ENCODE peak calls at places on chromosomes 3 and 15, in six cellular contexts. U, L, I, K, T and M are unnamed samples.

GRCh38 chr3:108420926-108421325 is 89.5 kb downstream of the MYH15 start:
- DNase-seq in I (no peak), L (no peak), U (no peak), T (no peak), K (no peak), M (no peak)

GRCh38 chr3:127478922-127479321 is 111.6 kb downstream of the TPRA1 start:
- DNase-seq in K (no peak), L (no peak), U (no peak), T (no peak), I (no peak), M (no peak)

GRCh38 chr3:124770341-124771082 is 40.3 kb downstream of the UMPS start:
- DNase-seq in I (peak), K (no peak), T (no peak), L (no peak), U (peak), M (no peak)

GRCh38 chr3:71565326-71565725 is 18.2 kb downstream of the FOXP1 start:
- DNase-seq in U (no peak), L (no peak), T (no peak), I (no peak), K (no peak), M (no peak)

GRCh38 chr3:136858381-136858780 is 3.6 kb upstream of the NCK1 start:
- DNase-seq in L (no peak), I (no peak), T (no peak), U (no peak), K (no peak), M (no peak)

GRCh38 chr3:45417949-45418847 is 29.8 kb downstream of the LARS2 start:
- DNase-seq in U (no peak), T (no peak), L (no peak), K (no peak), I (no peak), M (no peak)

GRCh38 chr15:82197734-82198594 is 64.6 kb downstream of the EFL1 start:
- DNase-seq in K (peak), I (peak), U (no peak), L (no peak), T (peak), M (peak)

GRCh38 chr15:77034620-77035467 is 36.1 kb downstream of the TSPAN3 start:
- DNase-seq in U (peak), T (peak), I (peak), L (no peak), K (peak), M (no peak)

GRCh38 chr15:59420108-59420507 is 17.9 kb upstream of the FAM81A start:
- DNase-seq in U (no peak), I (no peak), T (no peak), L (no peak), K (no peak), M (no peak)

GRCh38 chr3:65020233-65020632 is 332.4 kb upstream of the ADAMTS9 start:
- DNase-seq in K (no peak), L (no peak), T (no peak), U (no peak), I (no peak), M (no peak)